ENCODE peak calls at places on chromosomes 11 and 22, in six cellular contexts. J is NCI-H1105, Z is NCI-H345, M is MCF 10A, X is DND-41, K is brain microvascular endothelial cell. N is an unnamed sample.

GRCh38 chr11:9862981-9863380 is 199.1 kb downstream of the SWAP70 start:
- DNase-seq in X (no peak), K (peak), Z (no peak), M (peak), J (no peak), N (no peak)

GRCh38 chr11:848380-848931 is 5.8 kb downstream of the TSPAN4 start:
- DNase-seq in M (peak), Z (peak), J (peak), K (no peak), X (peak), N (no peak)

GRCh38 chr11:86551693-86552092 is 120.7 kb downstream of the ME3 start:
- DNase-seq in Z (no peak), K (no peak), X (no peak), M (no peak), J (no peak), N (no peak)

GRCh38 chr11:2807276-2807681 is 78.3 kb downstream of the CDKN1C start:
- DNase-seq in M (no peak), J (no peak), Z (peak), K (no peak), X (no peak), N (no peak)

GRCh38 chr22:42357221-42357620 is 75.0 kb downstream of the NFAM1 start:
- DNase-seq in J (no peak), M (peak), Z (no peak), X (no peak), K (no peak), N (no peak)

GRCh38 chr22:32281092-32281491 is 25.9 kb upstream of the SLC5A4 start:
- DNase-seq in J (no peak), K (peak), M (peak), X (no peak), Z (peak), N (no peak)

GRCh38 chr11:44379141-44380008 is 69.4 kb upstream of the ALX4 start:
- DNase-seq in K (no peak), Z (no peak), X (no peak), M (no peak), J (peak), N (no peak)

GRCh38 chr11:113951487-113951886 is 23.4 kb upstream of the HTR3A start:
- DNase-seq in X (no peak), M (no peak), Z (no peak), K (no peak), J (no peak), N (no peak)

GRCh38 chr11:108805030-108805429 is 140.2 kb downstream of the DDX10 start:
- DNase-seq in Z (no peak), X (no peak), K (no peak), J (no peak), M (no peak), N (no peak)

GRCh38 chr11:16195659-16196058 is 160.7 kb downstream of the SOX6 start:
- DNase-seq in J (no peak), Z (no peak), X (no peak), K (peak), M (peak), N (no peak)